ENCODE peak calls at places on chromosomes 6 and 20, in nine cellular contexts. One of them, this sample, is unnamed.

GRCh38 chr6:161169690-161170089 is 104.2 kb downstream of the AGPAT4 start:
- DNase-seq in stimulated activated CD8-positive, alpha-beta memory T cell treated with anti-CD3 and anti-CD28 coated beads, Interleukin-12 subunit alpha, Interleukin-12 subunit beta, amount 100 ng/mL, for 1 hour: no peak
- DNase-seq in sigmoid colon: peak
- DNase-seq in mesenchymal stem cell: peak
- DNase-seq in HEK293T: no peak
- DNase-seq in GM13977: no peak
- DNase-seq in A172: peak
- DNase-seq in stimulated activated CD4-positive, alpha-beta T cell treated with anti-CD3 and anti-CD28 coated beads, Interleukin-4, amount 100 ng/mL, for 48 hours: no peak
- DNase-seq in bronchial epithelial cell: peak
- DNase-seq in this sample: peak

GRCh38 chr20:33859157-33859695 is 48.1 kb downstream of the CHMP4B start:
- DNase-seq in stimulated activated CD8-positive, alpha-beta memory T cell treated with anti-CD3 and anti-CD28 coated beads, Interleukin-12 subunit alpha, Interleukin-12 subunit beta, amount 100 ng/mL, for 1 hour: no peak
- DNase-seq in sigmoid colon: no peak
- DNase-seq in mesenchymal stem cell: no peak
- DNase-seq in HEK293T: no peak
- DNase-seq in GM13977: no peak
- DNase-seq in A172: peak
- DNase-seq in stimulated activated CD4-positive, alpha-beta T cell treated with anti-CD3 and anti-CD28 coated beads, Interleukin-4, amount 100 ng/mL, for 48 hours: no peak
- DNase-seq in bronchial epithelial cell: no peak
- DNase-seq in this sample: peak

GRCh38 chr6:44800171-44800671 is 412.7 kb downstream of the CDC5L start:
- DNase-seq in stimulated activated CD8-positive, alpha-beta memory T cell treated with anti-CD3 and anti-CD28 coated beads, Interleukin-12 subunit alpha, Interleukin-12 subunit beta, amount 100 ng/mL, for 1 hour: no peak
- DNase-seq in sigmoid colon: no peak
- DNase-seq in mesenchymal stem cell: peak
- DNase-seq in HEK293T: peak
- DNase-seq in GM13977: no peak
- DNase-seq in A172: no peak
- DNase-seq in stimulated activated CD4-positive, alpha-beta T cell treated with anti-CD3 and anti-CD28 coated beads, Interleukin-4, amount 100 ng/mL, for 48 hours: no peak
- DNase-seq in bronchial epithelial cell: peak
- DNase-seq in this sample: no peak

GRCh38 chr6:744954-745353 is 52.0 kb upstream of the EXOC2 start:
- DNase-seq in stimulated activated CD8-positive, alpha-beta memory T cell treated with anti-CD3 and anti-CD28 coated beads, Interleukin-12 subunit alpha, Interleukin-12 subunit beta, amount 100 ng/mL, for 1 hour: no peak
- DNase-seq in sigmoid colon: no peak
- DNase-seq in mesenchymal stem cell: no peak
- DNase-seq in HEK293T: no peak
- DNase-seq in GM13977: no peak
- DNase-seq in A172: no peak
- DNase-seq in stimulated activated CD4-positive, alpha-beta T cell treated with anti-CD3 and anti-CD28 coated beads, Interleukin-4, amount 100 ng/mL, for 48 hours: no peak
- DNase-seq in bronchial epithelial cell: no peak
- DNase-seq in this sample: no peak

GRCh38 chr6:109768485-109768884 is 77.4 kb downstream of the FIG4 start:
- DNase-seq in stimulated activated CD8-positive, alpha-beta memory T cell treated with anti-CD3 and anti-CD28 coated beads, Interleukin-12 subunit alpha, Interleukin-12 subunit beta, amount 100 ng/mL, for 1 hour: no peak
- DNase-seq in sigmoid colon: no peak
- DNase-seq in mesenchymal stem cell: no peak
- DNase-seq in HEK293T: no peak
- DNase-seq in GM13977: no peak
- DNase-seq in A172: no peak
- DNase-seq in stimulated activated CD4-positive, alpha-beta T cell treated with anti-CD3 and anti-CD28 coated beads, Interleukin-4, amount 100 ng/mL, for 48 hours: no peak
- DNase-seq in bronchial epithelial cell: peak
- DNase-seq in this sample: no peak

GRCh38 chr6:41071923-41072835 is at the start of gene OARD1:
- DNase-seq in stimulated activated CD8-positive, alpha-beta memory T cell treated with anti-CD3 and anti-CD28 coated beads, Interleukin-12 subunit alpha, Interleukin-12 subunit beta, amount 100 ng/mL, for 1 hour: peak
- DNase-seq in sigmoid colon: peak
- DNase-seq in mesenchymal stem cell: peak
- DNase-seq in HEK293T: peak
- DNase-seq in GM13977: peak
- DNase-seq in A172: peak
- DNase-seq in stimulated activated CD4-positive, alpha-beta T cell treated with anti-CD3 and anti-CD28 coated beads, Interleukin-4, amount 100 ng/mL, for 48 hours: peak
- DNase-seq in bronchial epithelial cell: peak
- DNase-seq in this sample: peak

GRCh38 chr6:150537893-150538292 is 61.8 kb upstream of the PLEKHG1 start:
- DNase-seq in stimulated activated CD8-positive, alpha-beta memory T cell treated with anti-CD3 and anti-CD28 coated beads, Interleukin-12 subunit alpha, Interleukin-12 subunit beta, amount 100 ng/mL, for 1 hour: no peak
- DNase-seq in sigmoid colon: peak
- DNase-seq in mesenchymal stem cell: no peak
- DNase-seq in HEK293T: no peak
- DNase-seq in GM13977: no peak
- DNase-seq in A172: no peak
- DNase-seq in stimulated activated CD4-positive, alpha-beta T cell treated with anti-CD3 and anti-CD28 coated beads, Interleukin-4, amount 100 ng/mL, for 48 hours: no peak
- DNase-seq in bronchial epithelial cell: no peak
- DNase-seq in this sample: no peak

GRCh38 chr20:32231847-32232246 is 24.2 kb downstream of the POFUT1 start:
- DNase-seq in stimulated activated CD8-positive, alpha-beta memory T cell treated with anti-CD3 and anti-CD28 coated beads, Interleukin-12 subunit alpha, Interleukin-12 subunit beta, amount 100 ng/mL, for 1 hour: no peak
- DNase-seq in sigmoid colon: no peak
- DNase-seq in mesenchymal stem cell: no peak
- DNase-seq in HEK293T: no peak
- DNase-seq in GM13977: peak
- DNase-seq in A172: no peak
- DNase-seq in stimulated activated CD4-positive, alpha-beta T cell treated with anti-CD3 and anti-CD28 coated beads, Interleukin-4, amount 100 ng/mL, for 48 hours: peak
- DNase-seq in bronchial epithelial cell: no peak
- DNase-seq in this sample: peak

GRCh38 chr6:11196511-11197174 is 35.8 kb downstream of the NEDD9 start:
- DNase-seq in stimulated activated CD8-positive, alpha-beta memory T cell treated with anti-CD3 and anti-CD28 coated beads, Interleukin-12 subunit alpha, Interleukin-12 subunit beta, amount 100 ng/mL, for 1 hour: no peak
- DNase-seq in sigmoid colon: no peak
- DNase-seq in mesenchymal stem cell: peak
- DNase-seq in HEK293T: no peak
- DNase-seq in GM13977: no peak
- DNase-seq in A172: peak
- DNase-seq in stimulated activated CD4-positive, alpha-beta T cell treated with anti-CD3 and anti-CD28 coated beads, Interleukin-4, amount 100 ng/mL, for 48 hours: no peak
- DNase-seq in bronchial epithelial cell: no peak
- DNase-seq in this sample: no peak

This sample was measured in CMK.